ENCODE peak calls at places on chromosomes 2 and 18, in four cellular contexts. One of them, this sample, is unnamed.

GRCh38 chr2:180324191-180324590 is 317.1 kb upstream of the CWC22 start:
- DNase-seq in SK-N-SH: no peak
- DNase-seq in endothelial cell of umbilical vein: no peak
- DNase-seq in Peyer's patch: no peak
- DNase-seq in this sample: no peak

GRCh38 chr2:73611867-73612266 is 30.4 kb downstream of the NAT8 start:
- DNase-seq in Peyer's patch: no peak
- DNase-seq in SK-N-SH: no peak
- DNase-seq in endothelial cell of umbilical vein: no peak
- DNase-seq in this sample: no peak

GRCh38 chr2:219542931-219543595 is 546 bp downstream of the CHPF start:
- DNase-seq in Peyer's patch: no peak
- DNase-seq in SK-N-SH: peak
- DNase-seq in endothelial cell of umbilical vein: peak
- DNase-seq in this sample: no peak

GRCh38 chr2:150938586-150938985 is 323.1 kb downstream of the RBM43 start:
- DNase-seq in Peyer's patch: no peak
- DNase-seq in endothelial cell of umbilical vein: no peak
- DNase-seq in SK-N-SH: no peak
- DNase-seq in this sample: no peak

GRCh38 chr2:74530239-74531161 is 767 bp downstream of the HTRA2 start:
- DNase-seq in Peyer's patch: peak
- DNase-seq in endothelial cell of umbilical vein: peak
- DNase-seq in SK-N-SH: peak
- DNase-seq in this sample: peak

GRCh38 chr2:215654177-215654850 is 218.4 kb upstream of the FN1 start:
- DNase-seq in endothelial cell of umbilical vein: no peak
- DNase-seq in Peyer's patch: no peak
- DNase-seq in SK-N-SH: no peak
- DNase-seq in this sample: no peak

GRCh38 chr2:198054299-198054698 is 249.9 kb downstream of the PLCL1 start:
- DNase-seq in SK-N-SH: peak
- DNase-seq in Peyer's patch: no peak
- DNase-seq in endothelial cell of umbilical vein: peak
- DNase-seq in this sample: no peak

GRCh38 chr18:69946608-69947155 is 991 bp downstream of the CD226 start:
- DNase-seq in SK-N-SH: no peak
- DNase-seq in endothelial cell of umbilical vein: no peak
- DNase-seq in Peyer's patch: no peak
- DNase-seq in this sample: no peak

GRCh38 chr2:46645681-46646162 is 166.4 kb downstream of the TMEM247 start:
- DNase-seq in SK-N-SH: no peak
- DNase-seq in Peyer's patch: no peak
- DNase-seq in endothelial cell of umbilical vein: no peak
- DNase-seq in this sample: no peak

GRCh38 chr2:151973901-151974199 is 125.0 kb downstream of the CACNB4 start:
- DNase-seq in SK-N-SH: peak
- DNase-seq in endothelial cell of umbilical vein: peak
- DNase-seq in Peyer's patch: no peak
- DNase-seq in this sample: no peak

GRCh38 chr2:86240251-86240650 is 41.0 kb downstream of the MRPL35 start:
- DNase-seq in SK-N-SH: no peak
- DNase-seq in Peyer's patch: no peak
- DNase-seq in endothelial cell of umbilical vein: no peak
- DNase-seq in this sample: no peak

GRCh38 chr2:42182654-42183308 is 13.6 kb downstream of the EML4 start:
- DNase-seq in Peyer's patch: no peak
- DNase-seq in SK-N-SH: no peak
- DNase-seq in endothelial cell of umbilical vein: no peak
- DNase-seq in this sample: no peak

GRCh38 chr2:222303828-222304736 is 5.3 kb upstream of the PAX3 start:
- DNase-seq in endothelial cell of umbilical vein: no peak
- DNase-seq in Peyer's patch: no peak
- DNase-seq in SK-N-SH: no peak
- DNase-seq in this sample: no peak

GRCh38 chr2:127392133-127392827 is 4.5 kb upstream of the MAP3K2 start:
- DNase-seq in Peyer's patch: no peak
- DNase-seq in SK-N-SH: no peak
- DNase-seq in endothelial cell of umbilical vein: no peak
- DNase-seq in this sample: no peak

GRCh38 chr2:57443985-57444501 is 602.6 kb upstream of the VRK2 start:
- DNase-seq in SK-N-SH: no peak
- DNase-seq in endothelial cell of umbilical vein: no peak
- DNase-seq in Peyer's patch: no peak
- DNase-seq in this sample: no peak

GRCh38 chr2:120796094-120796493 is 60.4 kb downstream of the GLI2 start:
- DNase-seq in endothelial cell of umbilical vein: no peak
- DNase-seq in Peyer's patch: no peak
- DNase-seq in SK-N-SH: no peak
- DNase-seq in this sample: no peak

GRCh38 chr2:235651643-235652042 is 157.8 kb downstream of the AGAP1 start:
- DNase-seq in endothelial cell of umbilical vein: no peak
- DNase-seq in Peyer's patch: no peak
- DNase-seq in SK-N-SH: no peak
- DNase-seq in this sample: no peak

GRCh38 chr2:171163261-171163660 is 2.6 kb upstream of the TLK1 start:
- DNase-seq in endothelial cell of umbilical vein: no peak
- DNase-seq in SK-N-SH: no peak
- DNase-seq in Peyer's patch: no peak
- DNase-seq in this sample: no peak

GRCh38 chr2:176830362-176830761 is 382.2 kb upstream of the HNRNPA3 start:
- DNase-seq in SK-N-SH: peak
- DNase-seq in endothelial cell of umbilical vein: no peak
- DNase-seq in Peyer's patch: no peak
- DNase-seq in this sample: no peak

GRCh38 chr2:197215988-197216979 is 94.3 kb downstream of the ANKRD44 start:
- DNase-seq in SK-N-SH: no peak
- DNase-seq in Peyer's patch: no peak
- DNase-seq in endothelial cell of umbilical vein: peak
- DNase-seq in this sample: no peak

GRCh38 chr18:22469061-22469689 is 51.5 kb upstream of the CTAGE1 start:
- DNase-seq in SK-N-SH: no peak
- DNase-seq in endothelial cell of umbilical vein: peak
- DNase-seq in Peyer's patch: no peak
- DNase-seq in this sample: no peak

GRCh38 chr2:88258208-88258607 is 88.1 kb downstream of the THNSL2 start:
- DNase-seq in endothelial cell of umbilical vein: no peak
- DNase-seq in SK-N-SH: no peak
- DNase-seq in Peyer's patch: no peak
- DNase-seq in this sample: no peak

GRCh38 chr2:157897106-157897971 is 21.2 kb upstream of the ACVR1 start:
- DNase-seq in endothelial cell of umbilical vein: no peak
- DNase-seq in SK-N-SH: no peak
- DNase-seq in Peyer's patch: no peak
- DNase-seq in this sample: no peak

GRCh38 chr2:218979846-218980738 is 4.9 kb downstream of the FEV start:
- DNase-seq in Peyer's patch: peak
- DNase-seq in SK-N-SH: peak
- DNase-seq in endothelial cell of umbilical vein: peak
- DNase-seq in this sample: peak

GRCh38 chr18:76529433-76529811 is 34.4 kb upstream of the ZNF516 start:
- DNase-seq in Peyer's patch: no peak
- DNase-seq in SK-N-SH: no peak
- DNase-seq in endothelial cell of umbilical vein: no peak
- DNase-seq in this sample: no peak

GRCh38 chr2:109173311-109174171 is 44.5 kb downstream of the SH3RF3 start:
- DNase-seq in SK-N-SH: peak
- DNase-seq in endothelial cell of umbilical vein: peak
- DNase-seq in Peyer's patch: no peak
- DNase-seq in this sample: no peak

GRCh38 chr18:67265464-67266245 is 250.9 kb downstream of the DSEL start:
- DNase-seq in endothelial cell of umbilical vein: peak
- DNase-seq in SK-N-SH: no peak
- DNase-seq in Peyer's patch: no peak
- DNase-seq in this sample: no peak

GRCh38 chr2:148122788-148123187 is 101.9 kb downstream of the MBD5 start:
- DNase-seq in SK-N-SH: no peak
- DNase-seq in Peyer's patch: no peak
- DNase-seq in endothelial cell of umbilical vein: no peak
- DNase-seq in this sample: no peak

GRCh38 chr2:199366406-199366805 is 91.3 kb downstream of the SATB2 start:
- DNase-seq in Peyer's patch: no peak
- DNase-seq in endothelial cell of umbilical vein: no peak
- DNase-seq in SK-N-SH: no peak
- DNase-seq in this sample: no peak

GRCh38 chr2:230906471-230907230 is 18.4 kb downstream of the GPR55 start:
- DNase-seq in SK-N-SH: no peak
- DNase-seq in endothelial cell of umbilical vein: no peak
- DNase-seq in Peyer's patch: no peak
- DNase-seq in this sample: peak

GRCh38 chr18:36692331-36692730 is 136.5 kb downstream of the TPGS2 start:
- DNase-seq in endothelial cell of umbilical vein: no peak
- DNase-seq in Peyer's patch: no peak
- DNase-seq in SK-N-SH: peak
- DNase-seq in this sample: no peak

GRCh38 chr2:43212931-43213330 is 13.5 kb downstream of the ZFP36L2 start:
- DNase-seq in endothelial cell of umbilical vein: no peak
- DNase-seq in SK-N-SH: no peak
- DNase-seq in Peyer's patch: no peak
- DNase-seq in this sample: no peak

GRCh38 chr2:28904295-28904694 is 9.8 kb downstream of the WDR43 start:
- DNase-seq in endothelial cell of umbilical vein: no peak
- DNase-seq in Peyer's patch: no peak
- DNase-seq in SK-N-SH: no peak
- DNase-seq in this sample: no peak

GRCh38 chr2:203492965-203493364 is 42.1 kb downstream of the RAPH1 start:
- DNase-seq in SK-N-SH: no peak
- DNase-seq in Peyer's patch: no peak
- DNase-seq in endothelial cell of umbilical vein: no peak
- DNase-seq in this sample: no peak

GRCh38 chr18:9914334-9914583 is 443 bp downstream of the VAPA start:
- DNase-seq in SK-N-SH: peak
- DNase-seq in Peyer's patch: no peak
- DNase-seq in endothelial cell of umbilical vein: no peak
- DNase-seq in this sample: no peak

GRCh38 chr18:37550118-37550875 is 15.3 kb downstream of the CELF4 start:
- DNase-seq in Peyer's patch: no peak
- DNase-seq in SK-N-SH: peak
- DNase-seq in endothelial cell of umbilical vein: no peak
- DNase-seq in this sample: no peak

DNA sequence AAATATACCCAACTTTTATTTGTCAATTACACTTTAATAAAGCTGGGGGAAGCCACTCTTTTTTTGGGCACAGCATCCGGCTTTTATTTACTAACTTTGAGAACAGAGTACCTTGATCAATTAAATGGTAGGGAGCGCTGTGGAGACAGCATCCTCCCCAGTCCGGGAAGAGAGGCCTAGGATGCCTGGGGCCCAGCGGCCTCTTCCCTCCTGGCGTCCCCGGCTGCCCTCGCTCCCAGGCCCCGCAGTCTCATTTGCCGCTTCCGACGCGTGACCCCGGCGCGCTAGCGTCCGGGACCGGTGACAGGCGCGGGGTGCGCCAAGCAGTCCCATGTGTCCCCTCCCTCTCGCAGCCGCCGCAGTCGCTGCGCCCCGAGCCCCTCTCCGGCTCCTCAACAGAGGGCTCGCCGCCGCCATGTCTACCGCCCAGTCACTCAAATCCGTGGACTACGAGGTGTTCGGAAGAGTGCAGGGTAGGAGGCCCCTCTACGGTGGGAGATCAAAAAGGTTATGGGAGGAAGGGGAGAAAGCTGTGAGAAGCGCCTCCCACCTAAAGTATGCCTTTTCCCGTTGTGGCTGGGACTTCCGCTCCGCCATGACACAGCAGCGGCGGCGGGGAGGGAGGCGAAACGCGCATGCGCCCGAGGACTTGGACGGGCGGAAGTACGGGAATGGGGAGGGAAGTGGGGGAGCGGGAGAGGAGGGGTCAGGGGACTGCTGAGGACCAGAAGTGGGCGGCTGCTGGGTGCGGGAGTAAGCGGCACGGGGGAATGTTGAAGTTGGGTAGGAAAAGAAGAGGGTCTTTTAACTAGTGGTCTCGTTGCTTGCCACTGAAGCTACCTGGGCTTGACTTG is at the start of gene ACYP2:
- DNase-seq in SK-N-SH: peak
- DNase-seq in endothelial cell of umbilical vein: peak
- DNase-seq in Peyer's patch: peak
- DNase-seq in this sample: peak
- TF ChIP-seq CTCF in SK-N-SH: peak
- TF ChIP-seq CTCF in endothelial cell of umbilical vein: peak
- TF ChIP-seq CTCF in Peyer's patch: no peak
- TF ChIP-seq CTCF in this sample: no peak

DNA sequence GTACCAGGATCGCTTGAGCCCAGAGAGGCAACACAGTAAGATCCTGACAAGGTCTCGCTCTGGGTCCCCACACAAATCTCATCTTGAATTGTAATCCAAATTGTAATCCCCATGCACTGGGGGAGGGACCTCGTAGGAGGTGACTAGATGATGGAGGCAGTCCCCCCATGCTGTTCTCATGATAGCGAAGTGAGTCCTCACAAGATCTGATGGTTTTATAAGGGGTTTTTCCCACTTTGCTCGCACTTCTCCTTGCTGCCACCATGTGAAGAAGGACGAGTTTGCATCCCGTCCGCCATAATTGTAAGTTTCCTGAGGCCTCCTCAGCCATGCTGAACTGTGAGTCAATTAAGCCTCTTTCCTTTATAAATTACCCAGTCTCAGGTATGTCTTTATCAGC is 46.0 kb upstream of the SERTAD2 start:
- DNase-seq in SK-N-SH: no peak
- DNase-seq in Peyer's patch: no peak
- DNase-seq in endothelial cell of umbilical vein: no peak
- DNase-seq in this sample: no peak
- TF ChIP-seq CTCF in SK-N-SH: no peak
- TF ChIP-seq CTCF in Peyer's patch: no peak
- TF ChIP-seq CTCF in endothelial cell of umbilical vein: no peak
- TF ChIP-seq CTCF in this sample: no peak

GRCh38 chr2:68715353-68716041 is 19.1 kb upstream of the ARHGAP25 start:
- DNase-seq in SK-N-SH: peak
- DNase-seq in Peyer's patch: peak
- DNase-seq in endothelial cell of umbilical vein: peak
- DNase-seq in this sample: peak
- TF ChIP-seq CTCF in SK-N-SH: peak
- TF ChIP-seq CTCF in Peyer's patch: peak
- TF ChIP-seq CTCF in endothelial cell of umbilical vein: peak
- TF ChIP-seq CTCF in this sample: peak

GRCh38 chr2:15596350-15596749 is 4.7 kb downstream of the DDX1 start:
- DNase-seq in endothelial cell of umbilical vein: no peak
- DNase-seq in Peyer's patch: no peak
- DNase-seq in SK-N-SH: no peak
- DNase-seq in this sample: no peak

GRCh38 chr2:15595936-15596335 is 4.3 kb downstream of the DDX1 start:
- DNase-seq in SK-N-SH: no peak
- DNase-seq in endothelial cell of umbilical vein: no peak
- DNase-seq in Peyer's patch: no peak
- DNase-seq in this sample: no peak

GRCh38 chr2:15596968-15597367 is 5.3 kb downstream of the DDX1 start:
- DNase-seq in Peyer's patch: no peak
- DNase-seq in SK-N-SH: no peak
- DNase-seq in endothelial cell of umbilical vein: no peak
- DNase-seq in this sample: no peak

GRCh38 chr2:15594291-15595256 is 2.9 kb downstream of the DDX1 start:
- DNase-seq in SK-N-SH: no peak
- DNase-seq in Peyer's patch: no peak
- DNase-seq in endothelial cell of umbilical vein: no peak
- DNase-seq in this sample: no peak

GRCh38 chr2:15595342-15595905 is 3.8 kb downstream of the DDX1 start:
- DNase-seq in SK-N-SH: no peak
- DNase-seq in endothelial cell of umbilical vein: no peak
- DNase-seq in Peyer's patch: no peak
- DNase-seq in this sample: no peak
- TF ChIP-seq CTCF in SK-N-SH: no peak
- TF ChIP-seq CTCF in endothelial cell of umbilical vein: no peak
- TF ChIP-seq CTCF in Peyer's patch: no peak
- TF ChIP-seq CTCF in this sample: no peak